ENCODE peak calls at places on chromosomes 12 and 14, in ten cellular contexts. B is transverse colon, V is sigmoid colon, X is ovary, U is body of pancreas, S is A549, E is adrenal gland, P is stomach, Q is IMR-90, T is spleen. H is an unnamed sample.

GRCh38 chr12:15726029-15726756 is 63.0 kb downstream of the EPS8 start:
- DNase-seq in U (no peak), Q (no peak), V (no peak), T (no peak), S (no peak), E (no peak), P (no peak), B (no peak), X (no peak), H (no peak)

GRCh38 chr14:22926316-22926715 is 2.9 kb downstream of the PRMT5 start:
- DNase-seq in P (no peak), V (no peak), T (no peak), S (no peak), Q (peak), U (no peak), B (peak), E (no peak), X (no peak), H (no peak)

GRCh38 chr14:102592969-102593840 is 756 bp downstream of the RCOR1 start:
- DNase-seq in X (peak), S (peak), B (peak), E (peak), U (peak), Q (peak), P (peak), V (peak), T (peak), H (peak)

GRCh38 chr14:91977909-91978308 is 30.4 kb upstream of the FBLN5 start:
- DNase-seq in S (no peak), B (no peak), Q (peak), V (no peak), E (no peak), X (no peak), U (no peak), P (no peak), T (no peak), H (no peak)

GRCh38 chr12:41795066-41795465 is 349.6 kb downstream of the GXYLT1 start:
- DNase-seq in B (no peak), Q (peak), X (no peak), E (no peak), V (no peak), T (no peak), S (no peak), U (no peak), P (no peak), H (peak)

GRCh38 chr14:103141117-103141796 is 18.0 kb downstream of the TNFAIP2 start:
- DNase-seq in V (no peak), E (peak), X (no peak), P (peak), B (peak), U (peak), S (peak), T (no peak), Q (peak), H (peak)

GRCh38 chr14:47675489-47676300 is at the start of gene MDGA2:
- DNase-seq in S (peak), E (peak), U (no peak), B (no peak), T (peak), V (no peak), X (peak), Q (no peak), P (no peak), H (no peak)

GRCh38 chr12:12482959-12483358 is 79.7 kb downstream of the DUSP16 start:
- DNase-seq in X (no peak), T (no peak), E (no peak), S (no peak), U (no peak), V (no peak), P (no peak), Q (no peak), B (no peak), H (no peak)

GRCh38 chr14:71362920-71363584 is 455.8 kb downstream of the PCNX1 start:
- DNase-seq in X (no peak), B (no peak), E (no peak), S (no peak), P (no peak), T (no peak), Q (peak), V (no peak), U (no peak), H (no peak)

GRCh38 chr12:104596876-104597833 is 140.4 kb downstream of the CHST11 start:
- DNase-seq in V (no peak), U (no peak), Q (no peak), S (no peak), T (no peak), E (no peak), P (no peak), X (no peak), B (no peak), H (no peak)

GRCh38 chr14:105251920-105252319 is 3.6 kb downstream of the BTBD6 start:
- DNase-seq in P (no peak), T (no peak), S (no peak), B (no peak), V (no peak), U (no peak), E (no peak), Q (no peak), X (no peak), H (no peak)

GRCh38 chr12:65853489-65854157 is 29.3 kb downstream of the HMGA2 start:
- DNase-seq in V (no peak), E (no peak), Q (peak), P (no peak), B (no peak), T (no peak), U (no peak), S (no peak), X (no peak), H (peak)

GRCh38 chr12:7637641-7638040 is 28.1 kb downstream of the APOBEC1 start:
- DNase-seq in V (no peak), T (no peak), X (no peak), P (no peak), B (no peak), Q (no peak), U (no peak), S (no peak), E (no peak), H (no peak)

GRCh38 chr14:95507701-95508103 is 8.7 kb downstream of the SYNE3 start:
- DNase-seq in E (peak), X (no peak), T (peak), S (no peak), U (no peak), P (peak), B (no peak), V (no peak), Q (peak), H (peak)

GRCh38 chr14:92473261-92473946 is 40.2 kb upstream of the RIN3 start:
- DNase-seq in B (peak), T (no peak), X (no peak), V (no peak), U (peak), Q (peak), E (peak), S (peak), P (peak), H (no peak)

GRCh38 chr12:54054442-54055332 is 1.1 kb downstream of the HOXC4 start:
- DNase-seq in X (peak), T (no peak), B (no peak), Q (no peak), S (no peak), E (no peak), P (no peak), U (no peak), V (no peak), H (no peak)

GRCh38 chr14:80315681-80316080 is 104.4 kb upstream of the DIO2 start:
- DNase-seq in T (no peak), B (no peak), Q (peak), V (no peak), S (no peak), X (no peak), U (no peak), E (no peak), P (no peak), H (peak)

GRCh38 chr12:106342397-106343212 is 14.9 kb upstream of the POLR3B start:
- DNase-seq in B (peak), U (peak), V (peak), S (peak), E (peak), P (peak), T (no peak), Q (peak), X (peak), H (peak)

GRCh38 chr12:110538869-110539622 is 36.9 kb downstream of the RAD9B start:
- DNase-seq in B (peak), Q (no peak), U (no peak), S (no peak), X (no peak), V (no peak), T (no peak), E (no peak), P (peak), H (peak)

GRCh38 chr12:115507951-115508722 is 769.4 kb downstream of the MED13L start:
- DNase-seq in B (peak), X (no peak), U (no peak), V (no peak), Q (no peak), E (peak), S (no peak), T (no peak), P (no peak), H (no peak)

GRCh38 chr12:4909397-4909733 is 340 bp upstream of the KCNA1 start:
- DNase-seq in V (no peak), B (no peak), P (no peak), E (no peak), S (no peak), T (no peak), X (no peak), U (no peak), Q (no peak), H (no peak)

GRCh38 chr12:19316420-19316819 is 122.9 kb upstream of the AEBP2 start:
- DNase-seq in S (no peak), X (no peak), E (no peak), P (no peak), U (no peak), B (no peak), T (no peak), Q (peak), V (no peak), H (peak)

GRCh38 chr14:54706768-54707167 is 139.8 kb downstream of the SAMD4A start:
- DNase-seq in V (no peak), T (no peak), X (no peak), B (no peak), Q (no peak), E (no peak), U (no peak), S (no peak), P (no peak), H (no peak)

GRCh38 chr12:125137776-125138344 is 72.6 kb downstream of the AACS start:
- DNase-seq in V (no peak), T (no peak), B (no peak), P (no peak), U (no peak), Q (no peak), E (no peak), X (no peak), S (no peak), H (no peak)

GRCh38 chr12:1946311-1946710 is 27.9 kb upstream of the CACNA2D4 start:
- DNase-seq in T (no peak), B (no peak), P (no peak), S (no peak), X (no peak), Q (no peak), E (peak), U (no peak), V (no peak), H (no peak)

GRCh38 chr14:68140111-68140741 is 320.6 kb downstream of the RAD51B start:
- DNase-seq in V (peak), T (no peak), E (peak), U (peak), X (peak), S (peak), P (peak), Q (peak), B (peak), H (peak)

GRCh38 chr12:122099280-122099749 is 20.8 kb downstream of the MLXIP start:
- DNase-seq in E (no peak), B (no peak), T (no peak), Q (no peak), X (no peak), S (no peak), V (peak), P (no peak), U (peak), H (no peak)

GRCh38 chr12:106416273-106416672 is 58.7 kb downstream of the POLR3B start:
- DNase-seq in V (no peak), S (no peak), P (no peak), U (no peak), T (no peak), Q (no peak), X (no peak), B (no peak), E (no peak), H (no peak)

GRCh38 chr12:121095544-121096198 is 37.0 kb upstream of the P2RX7 start:
- DNase-seq in E (peak), P (peak), Q (peak), S (peak), V (peak), X (peak), B (peak), T (peak), U (peak), H (peak)

GRCh38 chr12:114479831-114480230 is 73.9 kb upstream of the TBX5 start:
- DNase-seq in Q (no peak), S (no peak), U (no peak), E (no peak), P (no peak), T (no peak), V (no peak), B (no peak), X (no peak), H (no peak)

GRCh38 chr14:58096731-58097130 is 55.3 kb downstream of the ARMH4 start:
- DNase-seq in T (no peak), P (no peak), E (no peak), Q (no peak), U (no peak), S (no peak), V (no peak), B (no peak), X (no peak), H (no peak)

GRCh38 chr12:100403446-100403845 is 46.6 kb downstream of the SLC17A8 start:
- DNase-seq in S (no peak), Q (no peak), V (no peak), P (no peak), T (no peak), E (no peak), X (no peak), U (no peak), B (no peak), H (no peak)

GRCh38 chr14:104986487-104987164 is 1.0 kb downstream of the CLBA1 start:
- DNase-seq in V (no peak), T (peak), S (no peak), B (no peak), Q (no peak), U (no peak), P (no peak), E (no peak), X (no peak), H (no peak)

GRCh38 chr14:82055511-82055910 is 521.9 kb upstream of the SEL1L start:
- DNase-seq in U (no peak), X (no peak), E (no peak), P (no peak), B (no peak), S (no peak), Q (no peak), V (no peak), T (no peak), H (no peak)

GRCh38 chr14:89549381-89550102 is 132.5 kb upstream of the FOXN3 start:
- DNase-seq in B (no peak), U (no peak), X (no peak), T (no peak), Q (peak), E (no peak), V (no peak), P (no peak), S (no peak), H (no peak)

GRCh38 chr12:54749191-54749818 is 101.1 kb upstream of the DCD start:
- DNase-seq in S (peak), E (no peak), X (no peak), T (no peak), B (no peak), Q (peak), U (peak), P (no peak), V (no peak), H (peak)

GRCh38 chr14:37968664-37969225 is 239.0 kb upstream of the SSTR1 start:
- DNase-seq in V (no peak), X (no peak), B (no peak), U (no peak), E (no peak), Q (no peak), P (no peak), T (no peak), S (no peak), H (no peak)

GRCh38 chr12:81811778-81812125 is 52.6 kb upstream of the PPFIA2 start:
- DNase-seq in B (no peak), U (no peak), P (no peak), X (no peak), V (peak), T (no peak), E (no peak), S (no peak), Q (no peak), H (no peak)

GRCh38 chr14:94330857-94331256 is 7.7 kb upstream of the SERPINA6 start:
- DNase-seq in B (no peak), T (no peak), S (no peak), Q (no peak), E (no peak), U (no peak), P (no peak), V (no peak), X (no peak), H (no peak)

GRCh38 chr12:95733156-95733825 is 57.3 kb downstream of the NTN4 start:
- DNase-seq in Q (peak), V (no peak), U (no peak), X (no peak), E (no peak), P (no peak), S (no peak), T (no peak), B (no peak), H (peak)
- H3K27ac ChIP-seq in Q (peak), V (peak), U (peak), X (peak), E (no peak), P (peak), S (peak), T (peak), B (peak), H (no peak)

GRCh38 chr14:88045705-88046104 is 40.8 kb downstream of the GPR65 start:
- DNase-seq in P (no peak), S (no peak), U (no peak), T (no peak), X (no peak), E (peak), V (no peak), B (peak), Q (no peak), H (no peak)
- TF ChIP-seq POLR2A in P (no peak), S (no peak), U (no peak), T (no peak), X (no peak), E (no peak), V (no peak), B (no peak), Q (no peak), H (no peak)

GRCh38 chr12:96864335-96864734 is 42.7 kb upstream of the NEDD1 start:
- DNase-seq in V (no peak), B (no peak), Q (no peak), E (no peak), T (no peak), P (no peak), X (no peak), U (no peak), S (no peak), H (no peak)
- H3K27ac ChIP-seq in V (no peak), B (no peak), Q (no peak), E (no peak), T (no peak), P (no peak), X (no peak), U (no peak), S (no peak), H (no peak)

GRCh38 chr14:99479903-99480855 is 480 bp downstream of the SETD3 start:
- DNase-seq in Q (peak), E (peak), V (peak), T (peak), P (peak), S (peak), U (peak), X (peak), B (peak), H (peak)
- TF ChIP-seq POLR2A in Q (peak), E (no peak), V (no peak), T (no peak), P (no peak), S (peak), U (peak), X (peak), B (peak), H (no peak)

DNA sequence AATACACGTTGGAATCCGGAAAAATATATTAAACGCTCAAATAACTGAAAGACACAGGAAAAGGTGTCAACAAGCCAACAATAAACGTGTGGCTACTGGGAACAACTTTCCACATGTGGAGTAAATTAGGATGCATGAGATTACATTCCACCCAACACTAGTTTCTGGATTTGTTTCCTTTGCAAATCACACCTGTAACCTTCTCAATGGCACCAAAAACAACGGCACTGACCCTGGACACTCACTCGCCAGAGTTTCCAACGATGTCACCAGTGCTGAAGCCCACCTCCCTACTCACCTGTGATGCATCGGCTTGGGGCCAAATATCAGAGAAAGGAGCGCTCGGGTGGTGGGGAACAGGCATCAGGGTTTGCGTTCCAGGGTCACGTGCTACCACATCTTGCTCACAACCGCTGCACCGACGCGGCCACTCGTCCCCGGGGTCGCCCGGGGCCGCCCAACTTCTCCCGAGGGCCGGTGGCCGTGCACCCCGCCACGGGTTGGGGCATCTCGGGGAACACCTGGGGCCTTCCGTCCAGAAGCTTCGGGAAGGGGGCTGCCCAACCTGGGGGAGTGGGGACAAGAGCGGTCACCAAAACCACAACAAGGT is 625 bp downstream of the PRDM4 start:
- DNase-seq in E (peak), U (peak), Q (peak), S (peak), T (no peak), P (no peak), B (peak), X (no peak), V (peak), H (peak)
- H3K27ac ChIP-seq in E (peak), U (peak), Q (peak), S (peak), T (peak), P (peak), B (peak), X (no peak), V (peak), H (peak)

GRCh38 chr12:10717410-10717809 is 5.7 kb downstream of the YBX3 start:
- DNase-seq in Q (peak), U (no peak), E (no peak), P (no peak), S (no peak), X (no peak), B (no peak), V (no peak), T (no peak), H (peak)
- TF ChIP-seq POLR2A in Q (no peak), U (no peak), E (no peak), P (no peak), S (no peak), X (no peak), B (no peak), V (no peak), T (no peak), H (no peak)

H was measured in endothelial cell of umbilical vein.